ENCODE peak calls at places on chromosomes 4 and X, in nine cellular contexts. D is brain microvascular endothelial cell, V is WERI-Rb-1, K is transverse colon, C is tibial artery, F is aorta, O is pancreas, U is heart right ventricle, P is K562. R is an unnamed sample.

GRCh38 chrX:153200462-153200861 is 21.4 kb downstream of the MAGEA1 start:
- DNase-seq in V (no peak), C (no peak), O (no peak), F (no peak), U (no peak), P (no peak), K (no peak), D (no peak), R (no peak)

GRCh38 chrX:7264399-7264798 is 116.4 kb upstream of the PUDP start:
- DNase-seq in D (no peak), O (no peak), V (no peak), C (no peak), U (no peak), K (no peak), P (no peak), F (no peak), R (no peak)

GRCh38 chrX:80237072-80237471 is 183.2 kb upstream of the TENT5D start:
- DNase-seq in U (no peak), P (peak), O (no peak), K (no peak), V (no peak), D (no peak), C (no peak), F (no peak), R (no peak)

GRCh38 chrX:148337873-148338272 is 162.5 kb upstream of the AFF2 start:
- DNase-seq in F (no peak), D (no peak), O (no peak), P (no peak), V (no peak), K (no peak), C (no peak), U (no peak), R (no peak)

GRCh38 chr4:26412381-26413372 is 77.6 kb downstream of the CCKAR start:
- DNase-seq in K (peak), D (no peak), C (no peak), U (peak), V (peak), O (peak), F (no peak), P (no peak), R (no peak)

GRCh38 chr4:119589165-119589564 is 39.4 kb downstream of the PDE5A start:
- DNase-seq in O (no peak), U (no peak), K (no peak), F (no peak), P (no peak), C (no peak), D (no peak), V (no peak), R (no peak)

GRCh38 chr4:145545538-145546224 is 64.0 kb downstream of the SMAD1 start:
- DNase-seq in O (no peak), C (no peak), F (no peak), K (peak), V (no peak), P (no peak), U (no peak), D (peak), R (no peak)

GRCh38 chr4:47631161-47631560 is 146.1 kb downstream of the ATP10D start:
- DNase-seq in D (no peak), P (no peak), K (no peak), F (no peak), V (no peak), U (no peak), C (no peak), O (no peak), R (no peak)

GRCh38 chr4:154329939-154330338 is 161.7 kb downstream of the DCHS2 start:
- DNase-seq in V (no peak), O (no peak), C (peak), K (peak), D (no peak), U (no peak), F (no peak), P (no peak), R (no peak)

GRCh38 chr4:139857021-139857420 is 191.4 kb downstream of the MGST2 start:
- DNase-seq in F (no peak), D (no peak), O (no peak), P (no peak), U (no peak), C (no peak), K (no peak), V (peak), R (no peak)

GRCh38 chrX:3393581-3394111 is 47.2 kb upstream of the MXRA5 start:
- DNase-seq in U (no peak), D (no peak), O (no peak), C (no peak), K (no peak), P (no peak), F (no peak), V (no peak), R (no peak)

GRCh38 chrX:64976673-64977040 is 407 bp upstream of the ZC4H2 start:
- DNase-seq in V (no peak), K (no peak), P (no peak), C (no peak), O (no peak), U (no peak), F (no peak), D (no peak), R (no peak)

GRCh38 chrX:25648790-25649189 is 489.4 kb upstream of the MAGEB18 start:
- DNase-seq in V (no peak), O (no peak), K (no peak), D (no peak), F (no peak), U (no peak), P (no peak), C (no peak), R (no peak)

GRCh38 chr4:175946472-175947116 is 119.0 kb upstream of the WDR17 start:
- DNase-seq in D (no peak), P (no peak), V (no peak), U (no peak), F (no peak), O (no peak), K (no peak), C (no peak), R (no peak)

GRCh38 chrX:97399400-97399799 is 515.7 kb downstream of the RPA4 start:
- DNase-seq in D (peak), O (no peak), K (no peak), U (no peak), V (no peak), C (no peak), P (no peak), F (no peak), R (no peak)

GRCh38 chr4:80365928-80366327 is 30.4 kb downstream of the CFAP299 start:
- DNase-seq in U (no peak), C (no peak), P (no peak), D (peak), V (peak), K (peak), F (no peak), O (no peak), R (peak)

GRCh38 chr4:146637853-146638800 is 566 bp upstream of the POU4F2 start:
- DNase-seq in O (no peak), U (no peak), V (peak), F (peak), D (no peak), K (no peak), P (no peak), C (no peak), R (no peak)

GRCh38 chr4:153233761-153234371 is 29.6 kb downstream of the TRIM2 start:
- DNase-seq in V (no peak), U (no peak), C (no peak), P (no peak), F (no peak), D (no peak), K (peak), O (no peak), R (no peak)

GRCh38 chrX:155745792-155746191 is 133.0 kb upstream of the TMLHE start:
- DNase-seq in O (no peak), K (peak), V (no peak), F (no peak), D (no peak), U (no peak), C (no peak), P (peak), R (no peak)

GRCh38 chr4:56475917-56476316 is 8.5 kb downstream of the SRP72 start:
- DNase-seq in V (no peak), C (no peak), D (no peak), O (no peak), U (no peak), K (no peak), F (no peak), P (no peak), R (no peak)

GRCh38 chr4:92654084-92654483 is 350.3 kb downstream of the GRID2 start:
- DNase-seq in K (no peak), D (no peak), O (no peak), V (no peak), F (no peak), C (no peak), U (no peak), P (no peak), R (no peak)

DNA sequence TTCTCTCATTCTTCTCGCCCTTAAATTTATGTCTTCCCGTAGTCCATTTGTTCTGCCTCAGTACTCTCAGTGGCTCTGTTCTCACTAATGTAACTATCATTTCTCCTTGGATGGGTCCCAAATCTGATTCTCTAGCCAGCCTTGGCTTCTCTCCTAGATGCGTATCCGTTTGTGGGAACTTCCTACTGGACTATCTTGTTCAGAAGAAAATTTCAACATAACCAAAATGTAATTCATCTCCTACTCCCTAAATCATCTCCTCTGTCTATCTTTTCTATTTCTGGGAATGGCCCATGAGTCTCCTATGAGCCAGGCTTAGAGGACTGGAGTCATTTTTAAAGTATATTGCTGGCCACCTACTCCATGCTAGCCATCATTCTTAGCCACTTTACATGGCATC is 4.4 kb upstream of the C4orf36 start:
- DNase-seq in F (no peak), D (no peak), P (no peak), O (no peak), U (no peak), K (no peak), C (no peak), V (no peak), R (no peak)
- H3K27ac ChIP-seq in F (no peak), D (no peak), P (no peak), O (no peak), U (no peak), K (no peak), C (no peak), V (no peak), R (no peak)

GRCh38 chrX:63738696-63739095 is 46.3 kb downstream of the ARHGEF9 start:
- DNase-seq in D (no peak), P (no peak), O (no peak), U (no peak), F (no peak), C (no peak), K (no peak), V (no peak), R (no peak)
- H3K27ac ChIP-seq in D (no peak), P (no peak), O (no peak), U (no peak), F (no peak), C (no peak), K (no peak), V (no peak), R (no peak)

DNA sequence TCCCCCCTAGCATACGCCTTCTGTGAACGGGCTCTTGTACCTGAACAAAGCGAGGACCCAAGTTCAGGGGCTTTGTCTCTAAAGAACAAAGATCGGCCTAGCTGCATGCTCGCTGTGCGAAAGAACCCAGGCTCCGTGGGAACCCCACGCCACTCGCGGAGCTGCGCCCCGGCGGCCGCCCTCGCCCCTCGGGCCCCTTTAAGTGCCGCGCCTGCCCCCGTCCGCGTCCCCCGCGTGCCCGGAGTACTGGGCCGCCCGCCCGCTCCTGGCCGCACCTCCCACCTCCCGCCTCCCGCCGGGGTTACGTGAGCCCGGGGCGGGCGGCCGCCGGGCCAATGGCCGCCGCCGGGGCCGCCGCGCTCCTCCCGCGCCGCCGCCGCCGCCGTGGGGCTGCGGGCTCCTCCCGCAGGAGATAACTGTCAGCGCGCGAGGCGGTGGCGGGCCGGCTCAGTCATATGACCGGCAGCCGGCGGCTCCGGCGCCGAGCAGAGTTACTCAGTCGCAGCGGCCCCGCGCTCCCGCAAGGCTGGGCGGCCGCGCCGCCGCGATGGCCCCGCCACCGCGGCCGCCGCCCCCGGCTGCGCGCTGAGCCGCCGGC is at the start of gene FNIP2:
- DNase-seq in P (peak), K (peak), V (peak), O (peak), F (peak), U (peak), D (peak), C (peak), R (peak)
- H3K27ac ChIP-seq in P (peak), K (peak), V (peak), O (peak), F (peak), U (peak), D (peak), C (peak), R (peak)

GRCh38 chrX:13760428-13760827 is 25.9 kb downstream of the OFD1 start:
- DNase-seq in O (no peak), P (no peak), C (no peak), K (no peak), U (no peak), D (no peak), V (no peak), F (no peak), R (no peak)
- H3K27ac ChIP-seq in O (no peak), P (no peak), C (no peak), K (no peak), U (no peak), D (no peak), V (no peak), F (no peak), R (no peak)

DNA sequence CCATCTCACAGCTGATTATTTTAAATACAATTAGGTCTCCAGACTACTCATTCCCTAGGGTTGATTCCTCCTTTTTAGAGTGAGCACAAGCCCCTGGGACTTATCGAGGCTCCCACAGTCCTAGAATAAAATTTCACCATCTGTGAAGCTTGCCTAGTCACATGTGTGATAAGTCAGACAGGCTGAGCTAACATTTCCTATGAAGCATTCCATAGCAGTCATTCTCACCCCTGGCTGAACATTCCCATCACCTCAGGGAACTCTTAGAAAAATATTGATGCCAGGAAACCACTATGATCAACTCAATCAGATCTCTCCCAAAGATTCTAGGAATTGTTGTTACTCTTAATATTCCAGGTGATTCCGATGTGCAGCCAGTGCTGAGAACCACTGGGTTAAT is 37.7 kb downstream of the ARHGEF9 start:
- DNase-seq in F (no peak), V (no peak), U (no peak), K (no peak), D (peak), P (no peak), C (no peak), O (no peak), R (no peak)
- H3K27ac ChIP-seq in F (no peak), V (no peak), U (peak), K (no peak), D (peak), P (no peak), C (peak), O (no peak), R (peak)

GRCh38 chrX:78997870-78998558 is 52.8 kb downstream of the P2RY10 start:
- DNase-seq in U (no peak), P (no peak), D (no peak), V (no peak), K (no peak), O (no peak), F (no peak), C (no peak), R (no peak)
- H3K27ac ChIP-seq in U (no peak), P (no peak), D (no peak), V (no peak), K (no peak), O (no peak), F (no peak), C (no peak), R (no peak)

GRCh38 chrX:67614414-67614813 is 70.6 kb downstream of the AR start:
- DNase-seq in D (peak), O (no peak), K (no peak), C (no peak), U (no peak), V (no peak), F (no peak), P (no peak), R (no peak)
- H3K27ac ChIP-seq in D (peak), O (no peak), K (no peak), C (no peak), U (no peak), V (no peak), F (no peak), P (no peak), R (no peak)

R was measured in heart left ventricle.